ENCODE peak calls at places on chromosomes 1 and 21, in ten cellular contexts. Y is SK-N-SH, H is GM23248, E is OCI-LY7, D is MM.1S, P is GM23338, B is Karpas-422, Q is HCT116, W is PC-3, S is hepatocyte. L is an unnamed sample. For H3K9me2, the result is how much of the 10 kb centered on the place peaks cover.

GRCh38 chr1:211789641-211790464 is 40.7 kb downstream of the LPGAT1 start:
- DNase-seq in Q (no peak), D (no peak), P (no peak), W (no peak), B (no peak), S (no peak), E (no peak), Y (no peak), H (no peak), L (no peak)

GRCh38 chr1:84884671-84885389 is 8.2 kb downstream of the LPAR3 start:
- DNase-seq in S (no peak), D (no peak), E (no peak), H (peak), P (no peak), Q (no peak), W (peak), Y (no peak), B (no peak), L (no peak)

GRCh38 chr1:167798951-167799350 is 77.2 kb downstream of the MPZL1 start:
- DNase-seq in S (no peak), Y (no peak), B (no peak), D (no peak), Q (no peak), E (no peak), W (no peak), H (no peak), P (no peak), L (no peak)

GRCh38 chr1:30907641-30908445 is 715 bp downstream of the SDC3 start:
- DNase-seq in Q (no peak), S (peak), D (no peak), Y (peak), W (no peak), H (no peak), P (no peak), E (no peak), B (no peak), L (no peak)

GRCh38 chr1:7447093-7447492 is 324.0 kb upstream of the VAMP3 start:
- DNase-seq in Y (no peak), Q (no peak), P (no peak), S (no peak), B (no peak), E (no peak), W (no peak), D (no peak), H (no peak), L (no peak)

GRCh38 chr1:209659909-209660308 is 7.7 kb upstream of the LAMB3 start:
- DNase-seq in E (no peak), S (no peak), Y (no peak), Q (no peak), P (no peak), W (peak), B (no peak), D (no peak), H (no peak), L (no peak)

GRCh38 chr1:46030876-46031660 is 101.4 kb downstream of the PIK3R3 start:
- DNase-seq in S (no peak), P (no peak), Y (peak), D (no peak), W (no peak), B (no peak), E (no peak), Q (no peak), H (no peak), L (no peak)

GRCh38 chr21:39141502-39141901 is 41.7 kb downstream of the PSMG1 start:
- DNase-seq in S (no peak), E (no peak), H (peak), P (no peak), B (no peak), W (no peak), Q (no peak), Y (peak), D (no peak), L (no peak)

GRCh38 chr1:109659145-109659544 is 3.2 kb downstream of the GSTM4 start:
- DNase-seq in S (peak), Y (no peak), W (no peak), D (no peak), E (no peak), Q (no peak), P (no peak), H (no peak), B (no peak), L (peak)

GRCh38 chr1:46464013-46464548 is 25.6 kb upstream of the DMBX1 start:
- DNase-seq in H (no peak), W (no peak), B (no peak), Y (no peak), E (no peak), D (no peak), P (no peak), Q (no peak), S (no peak), L (no peak)

GRCh38 chr1:109263597-109264378 is 14.4 kb downstream of the CELSR2 start:
- DNase-seq in Y (peak), H (peak), S (peak), E (peak), W (peak), D (peak), P (peak), Q (peak), B (peak), L (peak)

GRCh38 chr1:90925928-90926869 is 95.6 kb downstream of the ZNF644 start:
- DNase-seq in P (peak), W (no peak), Y (no peak), H (peak), Q (no peak), D (no peak), E (no peak), S (peak), B (no peak), L (no peak)

GRCh38 chr1:3745590-3746381 is 6.5 kb upstream of the CCDC27 start:
- DNase-seq in P (no peak), H (peak), E (no peak), D (no peak), W (no peak), S (no peak), Y (no peak), B (no peak), Q (no peak), L (no peak)

GRCh38 chr1:96478228-96478627 is 243.4 kb upstream of the PTBP2 start:
- DNase-seq in S (no peak), Y (no peak), H (no peak), Q (no peak), D (no peak), E (no peak), B (no peak), P (no peak), W (no peak), L (no peak)

GRCh38 chr1:8598783-8599182 is 218.7 kb downstream of the RERE start:
- DNase-seq in H (peak), D (no peak), E (no peak), B (no peak), Q (no peak), Y (peak), W (no peak), P (no peak), S (peak), L (no peak)
- H3K27ac ChIP-seq in H (no peak), D (no peak), E (no peak), B (no peak), Q (no peak), Y (peak), W (no peak), P (peak), S (peak), L (no peak)

DNA sequence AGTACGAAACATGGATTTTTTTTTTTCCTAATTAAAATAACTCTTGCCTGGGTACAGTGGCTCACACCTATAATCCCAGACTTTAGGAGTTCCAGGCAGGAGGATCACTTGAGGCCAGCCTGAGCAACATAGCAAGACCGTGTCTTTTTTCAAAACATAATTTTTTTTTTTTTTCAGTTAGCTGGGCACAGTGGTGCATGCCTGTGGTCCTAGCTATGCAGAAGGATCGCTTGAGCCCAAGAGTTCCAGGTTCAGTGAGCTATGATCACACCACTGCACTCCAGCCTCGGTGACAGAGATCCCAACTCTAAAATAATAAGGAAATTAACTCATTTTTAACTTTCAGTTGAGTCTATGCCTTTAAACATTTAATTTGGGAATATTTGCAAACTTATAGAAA is 170.1 kb downstream of the NEK7 start:
- DNase-seq in Q (no peak), S (no peak), D (no peak), B (no peak), H (peak), P (no peak), W (no peak), Y (no peak), E (no peak), L (no peak)
- H3K9me2 ChIP-seq in Q (under half), S (under half), D (under half), B (under half), H (under half), P (under half), W (under half), Y (under half), E (under half), L (under half)

GRCh38 chr1:228378453-228379164 is 28.0 kb downstream of the TRIM11 start:
- DNase-seq in S (peak), E (peak), P (peak), B (no peak), H (peak), Q (peak), D (no peak), Y (peak), W (peak), L (peak)
- H3K27ac ChIP-seq in S (peak), E (no peak), P (no peak), B (no peak), H (no peak), Q (peak), D (no peak), Y (peak), W (no peak), L (no peak)

GRCh38 chr1:164495915-164496314 is 63.1 kb upstream of the PBX1 start:
- DNase-seq in E (no peak), Y (no peak), H (no peak), S (no peak), D (no peak), W (no peak), P (no peak), Q (no peak), B (no peak), L (no peak)
- H3K9me2 ChIP-seq in E (under half), Y (under half), H (under half), S (under half), D (under half), W (under half), P (under half), Q (under half), B (under half), L (under half)

GRCh38 chr21:34613679-34614442 is 1.1 kb downstream of the RCAN1 start:
- DNase-seq in Q (no peak), B (no peak), W (peak), P (no peak), H (peak), D (no peak), Y (peak), S (peak), E (no peak), L (no peak)
- H3K27ac ChIP-seq in Q (peak), B (no peak), W (no peak), P (no peak), H (no peak), D (no peak), Y (no peak), S (no peak), E (no peak), L (no peak)

GRCh38 chr1:38662141-38662540 is 197.4 kb downstream of the RRAGC start:
- DNase-seq in D (no peak), W (no peak), P (no peak), H (no peak), Y (no peak), Q (no peak), E (no peak), B (no peak), S (no peak), L (no peak)
- H3K9me2 ChIP-seq in D (under half), W (under half), P (under half), H (under half), Y (under half), Q (under half), E (under half), B (under half), S (under half), L (under half)

DNA sequence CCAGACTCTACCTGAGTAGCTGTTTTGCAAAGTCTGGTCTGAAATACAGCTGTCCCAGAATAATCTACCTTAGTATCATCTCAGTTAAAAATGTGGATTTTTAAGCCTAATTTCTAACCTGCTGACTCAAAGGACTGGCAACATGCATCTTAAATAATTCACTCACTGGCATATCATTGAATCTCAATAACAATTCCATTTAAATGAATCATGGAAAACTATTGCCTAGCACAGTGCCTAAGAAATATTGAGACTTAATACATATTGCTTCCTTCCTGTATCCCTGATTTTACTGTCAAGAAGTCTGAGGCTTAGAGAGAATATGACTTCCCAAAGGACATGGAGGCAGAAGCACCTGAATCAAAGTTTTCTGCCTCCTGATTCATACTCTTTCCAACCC is 3.1 kb downstream of the CCDC190 start:
- DNase-seq in B (no peak), D (no peak), Y (no peak), H (peak), W (peak), P (no peak), S (no peak), E (no peak), Q (no peak), L (no peak)
- H3K27ac ChIP-seq in B (no peak), D (no peak), Y (no peak), H (no peak), W (peak), P (no peak), S (no peak), E (no peak), Q (no peak), L (no peak)

GRCh38 chr1:175537571-175537970 is 205.8 kb downstream of the TNR start:
- DNase-seq in H (no peak), B (no peak), E (no peak), S (no peak), P (no peak), Q (no peak), D (no peak), Y (no peak), W (no peak), L (no peak)

GRCh38 chr1:175538442-175538841 is 205.0 kb downstream of the TNR start:
- DNase-seq in Y (no peak), D (no peak), W (no peak), S (no peak), E (no peak), H (no peak), B (no peak), Q (no peak), P (no peak), L (no peak)

GRCh38 chr1:175536921-175537320 is 206.5 kb downstream of the TNR start:
- DNase-seq in W (no peak), H (no peak), D (peak), Y (no peak), E (no peak), S (no peak), Q (no peak), B (no peak), P (no peak), L (no peak)

GRCh38 chr1:175540928-175541645 is 202.3 kb downstream of the TNR start:
- DNase-seq in D (no peak), Y (no peak), B (no peak), H (no peak), Q (no peak), W (no peak), P (peak), S (no peak), E (no peak), L (no peak)

DNA sequence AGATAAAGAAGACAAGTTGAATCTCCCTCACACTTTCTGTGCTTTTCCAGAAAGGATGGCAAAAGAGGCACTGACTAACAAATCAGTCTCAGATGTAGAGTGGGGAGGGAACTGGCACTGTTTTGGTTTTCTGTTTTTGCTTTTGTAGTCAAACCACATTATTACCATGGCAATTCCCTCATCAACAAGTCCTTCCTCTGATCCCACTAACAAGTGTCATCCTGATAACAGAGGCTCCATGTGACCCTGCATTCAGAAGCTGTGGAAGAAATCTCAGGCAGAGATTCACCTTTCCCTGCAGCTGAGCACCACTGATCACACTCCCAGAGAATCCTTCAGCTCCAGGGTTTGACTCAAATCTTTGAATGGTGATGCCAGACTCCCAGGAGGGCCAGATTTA is 203.4 kb downstream of the TNR start:
- DNase-seq in H (no peak), D (no peak), Q (no peak), B (no peak), W (no peak), E (no peak), Y (no peak), P (no peak), S (no peak), L (no peak)
- H3K9me2 ChIP-seq in H (under half), D (under half), Q (under half), B (under half), W (under half), E (under half), Y (under half), P (under half), S (under half), L (under half)

GRCh38 chr1:22517936-22518335 is 45.4 kb upstream of the EPHA8 start:
- DNase-seq in D (no peak), Q (no peak), Y (no peak), S (no peak), B (no peak), P (no peak), H (no peak), W (no peak), E (no peak), L (no peak)
- H3K27ac ChIP-seq in D (no peak), Q (no peak), Y (no peak), S (no peak), B (no peak), P (no peak), H (no peak), W (no peak), E (no peak), L (no peak)

L was measured in PC-9.